ENCODE peak calls at places on chromosomes 16 and 17, in four cellular contexts. I is AG08395, K is mucosa of gallbladder, V is NB4. M is an unnamed sample.

GRCh38 chr17:45101883-45102811 is 30.2 kb downstream of the PLCD3 start:
- DNase-seq in I (no peak), K (no peak), V (no peak), M (peak; percentile 68)

GRCh38 chr16:29898786-29899515 is 399 bp downstream of the SEZ6L2 start:
- DNase-seq in I (peak; percentile 48), K (no peak), V (no peak), M (no peak)

GRCh38 chr17:57925361-57925990 is 29.7 kb downstream of the CUEDC1 start:
- DNase-seq in I (no peak), K (no peak), V (no peak), M (no peak)

GRCh38 chr16:14364386-14365199 is 265.5 kb downstream of the PARN start:
- DNase-seq in I (peak; percentile 44), K (no peak), V (no peak), M (no peak)

GRCh38 chr16:87945351-87946042 is 5.7 kb upstream of the BANP start:
- DNase-seq in I (no peak), K (peak; percentile 84), V (no peak), M (peak; percentile 75)

GRCh38 chr17:15263206-15263579 is 1.9 kb downstream of the PMP22 start:
- DNase-seq in I (peak; percentile 86), K (peak; percentile 66), V (no peak), M (peak; percentile 85)

GRCh38 chr16:82195917-82196494 is 26.0 kb upstream of the MPHOSPH6 start:
- DNase-seq in I (no peak), K (no peak), V (no peak), M (no peak)

GRCh38 chr17:72087876-72088275 is 32.9 kb upstream of the SOX9 start:
- DNase-seq in I (no peak), K (no peak), V (no peak), M (no peak)

GRCh38 chr16:11546522-11547485 is 39.9 kb downstream of the LITAF start:
- DNase-seq in I (peak; percentile 57), K (no peak), V (no peak), M (no peak)

GRCh38 chr16:51392651-51393187 is 241.6 kb upstream of the SALL1 start:
- DNase-seq in I (peak; percentile 87), K (no peak), V (no peak), M (no peak)

GRCh38 chr16:72066747-72067146 is 3.7 kb downstream of the HPR start:
- DNase-seq in I (peak; percentile 59), K (no peak), V (peak; percentile 66), M (no peak)

GRCh38 chr17:44933824-44934744 is 13.5 kb downstream of the KIF18B start:
- DNase-seq in I (no peak), K (no peak), V (no peak), M (no peak)

GRCh38 chr17:7650509-7651096 is at the start of gene ATP1B2:
- DNase-seq in I (peak; percentile 47), K (peak; percentile 58), V (peak; percentile 65), M (peak; percentile 88)

GRCh38 chr16:56477096-56477878 is 25.9 kb downstream of the OGFOD1 start:
- DNase-seq in I (peak; percentile 92), K (no peak), V (peak; percentile 79), M (no peak)

GRCh38 chr16:81526935-81527334 is 82.3 kb downstream of the CMIP start:
- DNase-seq in I (peak; percentile 31), K (peak; percentile 53), V (no peak), M (peak; percentile 38)

GRCh38 chr17:63358111-63358839 is 87.8 kb downstream of the CYB561 start:
- DNase-seq in I (peak; percentile 85), K (no peak), V (no peak), M (no peak)

GRCh38 chr17:9285602-9286001 is 264.3 kb downstream of the NTN1 start:
- DNase-seq in I (peak; percentile 18), K (no peak), V (no peak), M (no peak)

GRCh38 chr17:62163847-62164246 is 98.8 kb upstream of the MED13 start:
- DNase-seq in I (no peak), K (peak; percentile 91), V (no peak), M (no peak)

GRCh38 chr16:12168054-12169018 is 191.8 kb downstream of the SNX29 start:
- DNase-seq in I (no peak), K (no peak), V (no peak), M (no peak)

GRCh38 chr17:30226878-30227277 is 8.6 kb downstream of the SLC6A4 start:
- DNase-seq in I (no peak), K (no peak), V (no peak), M (no peak)

GRCh38 chr17:61353615-61354014 is 46.0 kb upstream of the TBX2 start:
- DNase-seq in I (no peak), K (no peak), V (no peak), M (no peak)

GRCh38 chr16:8961811-8962390 is 1.8 kb downstream of the USP7 start:
- DNase-seq in I (no peak), K (no peak), V (no peak), M (no peak)

GRCh38 chr17:56773124-56773523 is 60.6 kb downstream of the C17orf67 start:
- DNase-seq in I (no peak), K (no peak), V (no peak), M (no peak)

GRCh38 chr17:63523256-63523869 is at the start of gene KCNH6:
- DNase-seq in I (no peak), K (no peak), V (no peak), M (no peak)

GRCh38 chr16:12021578-12022265 is 45.2 kb downstream of the SNX29 start:
- DNase-seq in I (no peak), K (no peak), V (no peak), M (no peak)

GRCh38 chr16:62035115-62036092 is 834 bp downstream of the CDH8 start:
- DNase-seq in I (no peak), K (no peak), V (no peak), M (peak; percentile 49)

GRCh38 chr17:77286391-77286640 is 145.5 kb downstream of the SEC14L1 start:
- DNase-seq in I (no peak), K (no peak), V (no peak), M (no peak)

GRCh38 chr16:89453662-89454321 is 36.6 kb downstream of the ANKRD11 start:
- DNase-seq in I (no peak), K (peak; percentile 27), V (peak; percentile 54), M (no peak)

GRCh38 chr17:9021985-9022552 is 759 bp downstream of the NTN1 start:
- DNase-seq in I (no peak), K (no peak), V (no peak), M (peak; percentile 22)

GRCh38 chr17:37702605-37703004 is 42.3 kb downstream of the HNF1B start:
- DNase-seq in I (peak; percentile 74), K (no peak), V (no peak), M (no peak)

GRCh38 chr16:24146523-24146922 is 109.6 kb upstream of the CACNG3 start:
- DNase-seq in I (no peak), K (peak; percentile 11), V (no peak), M (no peak)

GRCh38 chr16:30829130-30830071 is 42.4 kb upstream of the ZNF629 start:
- DNase-seq in I (peak; percentile 31), K (peak; percentile 63), V (no peak), M (no peak)

GRCh38 chr17:77741109-77741508 is 217.4 kb upstream of the TNRC6C start:
- DNase-seq in I (no peak), K (no peak), V (peak; percentile 45), M (peak; percentile 32)

GRCh38 chr17:75549246-75550138 is 24.0 kb downstream of the LLGL2 start:
- DNase-seq in I (no peak), K (peak; percentile 91), V (no peak), M (no peak)

GRCh38 chr17:68324654-68325336 is 33.5 kb downstream of the ARSG start:
- DNase-seq in I (no peak), K (no peak), V (no peak), M (no peak)

GRCh38 chr17:57948555-57949420 is 6.4 kb downstream of the CUEDC1 start:
- DNase-seq in I (peak; percentile 93), K (no peak), V (peak; percentile 63), M (no peak)

GRCh38 chr16:12531937-12532336 is 271.8 kb downstream of the CPPED1 start:
- DNase-seq in I (peak; percentile 15), K (no peak), V (peak; percentile 20), M (no peak)

GRCh38 chr17:77681820-77682219 is 276.7 kb upstream of the TNRC6C start:
- DNase-seq in I (peak; percentile 10), K (peak; percentile 53), V (no peak), M (peak; percentile 80)

GRCh38 chr17:78716814-78717393 is 65.2 kb downstream of the CYTH1 start:
- DNase-seq in I (peak; percentile 57), K (peak; percentile 68), V (no peak), M (peak; percentile 86)